ENCODE peak calls at places on chromosomes 1 and 21, in seven cellular contexts. J is posterior cingulate gyrus; G is DMS 273 treated with DMSO at 0.1 percent for 48 hours; K is AG04450; D is GM12892; C is fibroblast of pulmonary artery; A is activated CD4-positive, alpha-beta T cell treated with anti-CD3 and anti-CD28 coated beads, Interleukin-2, amount 50 U/mL, for 1 hour. T is an unnamed sample.

GRCh38 chr1:18999287-18999852 is 42.9 kb upstream of the IFFO2 start:
- DNase-seq in G (no peak), J (no peak), D (no peak), C (peak), K (no peak), A (no peak), T (peak)

GRCh38 chr21:41914358-41914757 is 35.2 kb upstream of the PRDM15 start:
- DNase-seq in J (no peak), A (no peak), K (no peak), C (no peak), D (no peak), G (no peak), T (no peak)

GRCh38 chr21:33030633-33031032 is 4.9 kb downstream of the OLIG2 start:
- DNase-seq in A (no peak), G (no peak), J (no peak), D (no peak), K (no peak), C (no peak), T (no peak)

GRCh38 chr21:46256501-46256994 is 28.0 kb upstream of the LSS start:
- DNase-seq in C (no peak), J (no peak), D (no peak), K (no peak), A (no peak), G (no peak), T (no peak)

GRCh38 chr1:22380024-22380785 is 71.4 kb upstream of the ZBTB40 start:
- DNase-seq in G (no peak), D (no peak), K (no peak), J (no peak), A (no peak), C (no peak), T (peak)

GRCh38 chr1:38021969-38022368 is 9.4 kb downstream of the UTP11 start:
- DNase-seq in G (no peak), A (no peak), J (no peak), K (no peak), D (no peak), C (no peak), T (no peak)

GRCh38 chr1:212437179-212437798 is 4.6 kb downstream of the NENF start:
- DNase-seq in C (no peak), G (no peak), D (no peak), A (no peak), K (no peak), J (no peak), T (no peak)

GRCh38 chr1:183936791-183937190 is 100.7 kb downstream of the COLGALT2 start:
- DNase-seq in C (no peak), D (no peak), J (no peak), K (no peak), G (no peak), A (no peak), T (no peak)

GRCh38 chr1:162055062-162055461 is 14.4 kb upstream of the NOS1AP start:
- DNase-seq in G (no peak), K (peak), J (no peak), D (no peak), A (no peak), C (peak), T (peak)

GRCh38 chr21:46454142-46454541 is 4.5 kb upstream of the DIP2A start:
- DNase-seq in K (no peak), G (no peak), A (no peak), C (no peak), J (no peak), D (no peak), T (no peak)

GRCh38 chr1:117171900-117172501 is 38.7 kb downstream of the VTCN1 start:
- DNase-seq in D (no peak), G (peak), C (peak), K (no peak), A (no peak), J (peak), T (peak)

GRCh38 chr1:205345761-205346160 is 11.0 kb downstream of the KLHDC8A start:
- DNase-seq in C (no peak), G (no peak), K (no peak), D (no peak), J (no peak), A (no peak), T (no peak)

GRCh38 chr1:101309334-101310221 is 72.8 kb downstream of the S1PR1 start:
- DNase-seq in G (no peak), J (peak), D (no peak), C (peak), A (peak), K (no peak), T (peak)

T was measured in iris pigment epithelial cell.